ENCODE peak calls at places on chromosomes 4 and X, in five cellular contexts. H is lower lobe of right lung, Y is AG04450, L is SJSA1, V is esophagus muscularis mucosa. Z is an unnamed sample.

GRCh38 chrX:53445977-53446376 is 11.8 kb upstream of the HSD17B10 start:
- DNase-seq in H (peak), Y (no peak), L (no peak), V (no peak), Z (no peak)

GRCh38 chrX:30607155-30607554 is 29.6 kb upstream of the TASL start:
- DNase-seq in H (no peak), Y (no peak), L (no peak), V (no peak), Z (peak)

GRCh38 chr4:140088317-140088967 is 65.5 kb downstream of the MAML3 start:
- DNase-seq in H (no peak), Y (no peak), L (no peak), V (no peak), Z (no peak)

GRCh38 chrX:140180585-140180984 is 215.3 kb upstream of the CXorf66 start:
- DNase-seq in H (no peak), Y (no peak), L (peak), V (no peak), Z (peak)

GRCh38 chrX:48507246-48507645 is 1.5 kb upstream of the PORCN start:
- DNase-seq in H (no peak), Y (no peak), L (no peak), V (no peak), Z (no peak)

GRCh38 chr4:169945636-169946035 is 80.6 kb downstream of the MFAP3L start:
- DNase-seq in H (no peak), Y (no peak), L (no peak), V (no peak), Z (no peak)

GRCh38 chr4:98148856-98149255 is 5.6 kb upstream of the STPG2 start:
- DNase-seq in H (no peak), Y (no peak), L (no peak), V (no peak), Z (no peak)

GRCh38 chr4:139710073-139710472 is 44.5 kb downstream of the MGST2 start:
- DNase-seq in H (no peak), Y (no peak), L (no peak), V (no peak), Z (no peak)

GRCh38 chr4:164239976-164240375 is 514.0 kb upstream of the SMIM31 start:
- DNase-seq in H (no peak), Y (no peak), L (no peak), V (no peak), Z (no peak)

GRCh38 chr4:184384056-184384809 is 90.1 kb downstream of the IRF2 start:
- DNase-seq in H (no peak), Y (peak), L (peak), V (no peak), Z (peak)

GRCh38 chrX:17779434-17779833 is 42.1 kb downstream of the SCML1 start:
- DNase-seq in H (no peak), Y (no peak), L (no peak), V (no peak), Z (no peak)

GRCh38 chr4:137451150-137451850 is 81.0 kb downstream of the PCDH18 start:
- DNase-seq in H (no peak), Y (no peak), L (no peak), V (no peak), Z (no peak)

GRCh38 chrX:136781180-136781797 is 557 bp upstream of the ARHGEF6 start:
- DNase-seq in H (no peak), Y (no peak), L (peak), V (no peak), Z (no peak)

GRCh38 chr4:128355301-128355700 is 67.7 kb upstream of the PGRMC2 start:
- DNase-seq in H (no peak), Y (no peak), L (peak), V (no peak), Z (no peak)

GRCh38 chr4:159267023-159267939 is 164.4 kb downstream of the RAPGEF2 start:
- DNase-seq in H (no peak), Y (no peak), L (no peak), V (no peak), Z (no peak)

GRCh38 chrX:16836371-16836770 is 33.8 kb downstream of the RBBP7 start:
- DNase-seq in H (peak), Y (no peak), L (peak), V (no peak), Z (no peak)

GRCh38 chr4:153542131-153542530 is 76.0 kb downstream of the TMEM131L start:
- DNase-seq in H (no peak), Y (no peak), L (no peak), V (peak), Z (no peak)

GRCh38 chr4:7365472-7366179 is 69.1 kb downstream of the PSAPL1 start:
- DNase-seq in H (no peak), Y (no peak), L (no peak), V (no peak), Z (no peak)

GRCh38 chr4:177108708-177109107 is 201.0 kb upstream of the NEIL3 start:
- DNase-seq in H (no peak), Y (peak), L (no peak), V (no peak), Z (no peak)

GRCh38 chrX:11558972-11559371 is 106.7 kb downstream of the ARHGAP6 start:
- DNase-seq in H (peak), Y (no peak), L (no peak), V (no peak), Z (no peak)

GRCh38 chr4:74450298-74450683 is 5.4 kb downstream of the AREG start:
- DNase-seq in H (no peak), Y (no peak), L (peak), V (no peak), Z (no peak)

GRCh38 chr4:105050896-105051295 is 95.8 kb upstream of the TET2 start:
- DNase-seq in H (no peak), Y (no peak), L (no peak), V (no peak), Z (no peak)

GRCh38 chr4:108425988-108426387 is 194.4 kb upstream of the RPL34 start:
- DNase-seq in H (no peak), Y (peak), L (peak), V (no peak), Z (no peak)

GRCh38 chr4:143184217-143184502 is 557 bp upstream of the USP38 start:
- DNase-seq in H (no peak), Y (no peak), L (no peak), V (no peak), Z (no peak)

GRCh38 chrX:113399501-113400192 is 559.0 kb upstream of the AMOT start:
- DNase-seq in H (no peak), Y (no peak), L (peak), V (no peak), Z (no peak)

GRCh38 chr4:112083587-112084347 is 61.5 kb upstream of the FAM241A start:
- DNase-seq in H (no peak), Y (no peak), L (peak), V (no peak), Z (no peak)

GRCh38 chrX:150849486-150849885 is 49.0 kb downstream of the CD99L2 start:
- DNase-seq in H (no peak), Y (no peak), L (no peak), V (no peak), Z (no peak)

GRCh38 chrX:110180176-110180927 is 137.5 kb downstream of the AMMECR1 start:
- DNase-seq in H (no peak), Y (peak), L (peak), V (no peak), Z (no peak)

GRCh38 chrX:152637649-152638442 is at the start of gene GABRQ:
- DNase-seq in H (peak), Y (no peak), L (peak), V (peak), Z (no peak)

DNA sequence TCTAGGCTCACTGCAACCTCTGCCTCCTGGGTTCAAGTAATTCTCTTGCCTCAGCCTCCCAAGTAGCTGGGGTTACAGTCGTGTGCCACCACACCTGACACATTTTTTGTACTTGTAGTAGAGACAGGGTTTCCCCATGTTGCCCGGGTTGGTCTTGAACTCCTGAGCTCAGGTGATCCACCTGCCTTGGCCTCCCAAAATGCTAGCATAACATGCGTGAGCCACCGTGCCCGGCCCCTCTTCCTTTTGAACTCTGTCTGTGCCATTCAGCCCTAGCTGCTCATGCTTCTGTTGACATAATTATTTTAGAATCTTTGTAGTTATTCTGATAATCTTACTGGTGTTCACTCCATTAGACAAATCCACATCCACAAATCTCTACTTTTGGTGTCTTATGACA is 1231.3 kb upstream of the ADGRL3 start:
- DNase-seq in H (no peak), Y (no peak), L (no peak), V (no peak), Z (no peak)
- H3K27ac ChIP-seq in H (no peak), Y (no peak), L (no peak), V (no peak), Z (no peak)

GRCh38 chr4:15682340-15682725 is 706 bp downstream of the FAM200B start:
- DNase-seq in H (no peak), Y (no peak), L (no peak), V (no peak), Z (no peak)
- H3K27ac ChIP-seq in H (peak), Y (no peak), L (peak), V (peak), Z (peak)

DNA sequence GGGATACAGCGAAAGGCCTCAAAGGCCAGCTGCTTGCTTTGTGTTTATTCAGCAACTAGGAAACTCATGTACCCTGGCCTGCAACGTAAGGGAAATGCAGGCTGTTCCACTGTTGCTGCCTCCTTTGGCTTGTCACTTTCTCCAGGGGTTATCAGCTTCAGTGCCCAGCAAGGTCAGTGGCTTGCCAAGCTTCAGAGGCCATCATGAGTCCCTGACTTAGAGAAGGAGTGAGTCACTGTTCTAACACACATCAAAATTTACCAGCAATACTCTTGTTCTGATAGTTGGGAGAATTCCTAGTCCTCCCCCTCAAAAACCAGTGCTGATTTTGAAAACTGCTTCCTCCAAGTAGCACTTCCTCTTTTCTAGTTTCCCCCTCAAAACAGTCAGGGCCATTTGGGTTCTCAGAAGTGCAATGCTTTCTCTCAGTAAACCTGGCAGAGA is 250.8 kb downstream of the ARHGAP24 start:
- DNase-seq in H (no peak), Y (no peak), L (no peak), V (no peak), Z (no peak)
- H3K27ac ChIP-seq in H (peak), Y (no peak), L (no peak), V (peak), Z (no peak)

GRCh38 chrX:148269513-148269912 is 230.9 kb upstream of the AFF2 start:
- DNase-seq in H (no peak), Y (no peak), L (no peak), V (no peak), Z (no peak)
- H3K27ac ChIP-seq in H (no peak), Y (no peak), L (no peak), V (no peak), Z (no peak)

GRCh38 chr4:84967292-84967651 is 782 bp upstream of the WDFY3 start:
- DNase-seq in H (no peak), Y (no peak), L (peak), V (no peak), Z (no peak)

GRCh38 chr4:84968936-84969335 is 2.4 kb upstream of the WDFY3 start:
- DNase-seq in H (no peak), Y (no peak), L (no peak), V (no peak), Z (no peak)

GRCh38 chr4:84966382-84967291 is at the start of gene WDFY3:
- DNase-seq in H (peak), Y (peak), L (peak), V (peak), Z (peak)

GRCh38 chr4:84964995-84965557 is 1.4 kb downstream of the WDFY3 start:
- DNase-seq in H (no peak), Y (no peak), L (no peak), V (no peak), Z (no peak)

DNA sequence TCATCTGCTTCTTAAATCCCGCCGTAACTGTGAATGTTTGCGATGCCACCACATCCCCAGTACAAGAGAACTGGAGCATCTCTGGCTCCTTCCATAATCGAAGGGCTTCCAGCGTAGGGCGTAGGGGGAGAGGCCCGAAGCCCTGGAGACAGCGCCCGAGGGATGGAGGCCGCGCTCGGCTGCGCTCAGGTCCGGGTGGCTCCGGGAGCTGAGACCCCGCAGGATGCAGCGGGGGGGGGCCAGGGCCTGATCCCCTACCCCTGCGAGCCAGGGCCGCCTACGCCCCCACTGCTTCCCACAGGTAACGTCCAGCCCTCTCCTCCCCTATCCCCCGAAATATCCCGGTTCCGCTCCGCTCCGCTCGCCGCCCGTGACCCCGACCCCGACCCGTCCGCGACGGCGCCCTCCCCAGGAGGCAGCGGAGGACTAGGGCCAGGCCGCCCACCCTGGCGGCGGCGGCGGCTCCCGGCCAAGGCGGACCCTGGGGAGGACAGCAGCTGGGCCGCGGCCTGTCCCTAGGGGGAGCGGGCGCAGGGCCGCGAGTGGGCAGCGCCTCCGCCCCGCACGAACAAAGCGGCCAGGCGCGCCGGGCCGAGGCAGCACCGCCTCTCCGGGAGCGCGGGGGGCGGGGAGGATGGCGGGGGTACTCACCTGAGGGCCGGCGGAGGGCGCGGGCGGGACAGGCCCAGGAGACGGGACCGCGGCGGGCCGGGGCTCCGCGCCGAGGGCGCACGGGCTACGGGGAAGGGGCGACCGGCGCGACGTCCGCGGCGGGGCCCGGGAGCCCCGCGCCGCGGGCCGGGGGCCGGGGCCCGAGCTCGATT is 720 bp downstream of the WDFY3 start:
- DNase-seq in H (peak), Y (no peak), L (peak), V (no peak), Z (no peak)
- H3K27ac ChIP-seq in H (peak), Y (no peak), L (peak), V (peak), Z (peak)

GRCh38 chr4:186537843-186538521 is 17.4 kb downstream of the MTNR1A start:
- DNase-seq in H (no peak), Y (no peak), L (no peak), V (no peak), Z (no peak)
- H3K27ac ChIP-seq in H (no peak), Y (no peak), L (no peak), V (no peak), Z (no peak)

Z was measured in epithelial cell of prostate.